ENCODE peak calls at places on chromosomes 6 and 20, in nine cellular contexts. F is bronchial epithelial cell; E is IMR-90; C is NT2/D1; X is Karpas-422; J is naive thymus-derived CD4-positive, alpha-beta T cell; K is HepG2; Z is GM06990; L is left ventricle myocardium inferior. W is an unnamed sample. For H3K36me3, the result is how much of the 10 kb centered on the place peaks cover.

GRCh38 chr6:157346371-157346770 is 23.1 kb upstream of the TMEM242 start:
- DNase-seq in F (no peak), E (no peak), C (no peak), X (no peak), J (no peak), K (no peak), Z (no peak), L (no peak), W (no peak)

GRCh38 chr20:22352019-22352418 is 232.4 kb downstream of the FOXA2 start:
- DNase-seq in F (no peak), E (no peak), C (no peak), X (no peak), J (no peak), K (no peak), Z (no peak), L (no peak), W (no peak)

GRCh38 chr6:70371454-70372105 is 41.7 kb upstream of the FAM135A start:
- DNase-seq in F (peak), E (peak), C (no peak), X (peak), J (no peak), K (peak), Z (peak), L (no peak), W (peak)

GRCh38 chr20:6711950-6712634 is 55.4 kb upstream of the BMP2 start:
- DNase-seq in F (peak), E (no peak), C (no peak), X (no peak), J (no peak), K (no peak), Z (no peak), L (no peak), W (no peak)

GRCh38 chr6:169160855-169161560 is 92.6 kb downstream of the THBS2 start:
- DNase-seq in F (no peak), E (no peak), C (no peak), X (no peak), J (no peak), K (no peak), Z (no peak), L (no peak), W (no peak)

GRCh38 chr20:21303872-21304586 is 898 bp downstream of the XRN2 start:
- DNase-seq in F (no peak), E (peak), C (no peak), X (peak), J (no peak), K (no peak), Z (no peak), L (no peak), W (no peak)

GRCh38 chr6:100078509-100078908 is 84.5 kb upstream of the MCHR2 start:
- DNase-seq in F (peak), E (peak), C (peak), X (peak), J (no peak), K (peak), Z (no peak), L (no peak), W (no peak)

GRCh38 chr20:22711981-22712755 is 127.8 kb upstream of the FOXA2 start:
- DNase-seq in F (no peak), E (no peak), C (no peak), X (no peak), J (no peak), K (no peak), Z (no peak), L (no peak), W (no peak)

GRCh38 chr20:31560900-31561598 is 44.0 kb upstream of the ID1 start:
- DNase-seq in F (peak), E (peak), C (no peak), X (no peak), J (no peak), K (no peak), Z (no peak), L (no peak), W (no peak)

DNA sequence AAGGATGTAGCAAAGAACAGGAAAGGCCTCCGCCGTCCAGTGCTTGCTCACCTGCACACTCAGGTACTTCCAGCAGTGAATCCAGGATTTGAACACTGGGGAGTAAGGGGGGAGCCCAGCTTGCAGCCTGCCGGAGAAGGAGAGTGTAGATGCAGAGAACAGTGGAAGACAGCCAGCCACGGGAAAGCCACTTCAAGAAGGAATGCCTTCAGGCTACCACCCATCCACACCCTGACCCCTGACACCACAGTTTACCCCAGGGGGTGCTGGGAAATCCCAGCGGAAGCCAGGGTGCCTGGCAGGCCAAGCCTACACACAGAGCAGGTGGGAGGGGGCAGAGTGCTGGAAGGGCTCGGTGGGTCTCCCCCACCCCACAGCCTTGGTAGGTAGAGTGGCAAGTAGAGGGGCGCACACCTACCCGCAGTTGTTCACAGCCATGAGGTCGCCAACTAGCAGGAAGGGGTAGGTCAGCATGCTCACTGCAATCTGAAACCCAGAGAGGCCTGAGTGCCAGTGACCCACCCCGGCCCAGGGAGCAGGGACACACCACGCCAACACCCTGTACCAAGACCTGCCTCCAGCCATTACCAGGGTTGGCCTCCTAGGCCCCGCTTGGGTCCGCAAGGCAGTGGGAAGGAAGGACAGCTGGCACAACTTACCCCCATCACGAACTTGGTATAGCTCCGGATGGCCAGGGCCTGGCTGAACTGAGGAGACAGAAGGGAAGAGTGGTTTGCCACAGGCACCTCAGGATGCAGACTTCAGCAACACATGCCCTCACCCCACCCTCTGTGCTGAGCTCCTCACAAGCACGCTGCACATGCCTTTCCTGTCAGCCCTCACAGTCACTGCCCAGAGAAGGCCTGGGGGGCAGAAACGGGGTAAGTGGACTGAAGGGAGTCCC is 15.7 kb downstream of the PI16 start:
- DNase-seq in F (no peak), E (no peak), C (no peak), X (no peak), J (no peak), K (no peak), Z (no peak), L (no peak), W (no peak)
- H3K36me3 ChIP-seq in F (under half), E (half or more), C (half or more), X (half or more), J (under half), K (half or more), Z (under half), L (half or more), W (under half)

GRCh38 chr20:49811825-49812462 is 684 bp upstream of the SLC9A8 start:
- DNase-seq in F (peak), E (peak), C (no peak), X (no peak), J (no peak), K (no peak), Z (no peak), L (no peak), W (no peak)

GRCh38 chr20:49814057-49814675 is 1.5 kb downstream of the SLC9A8 start:
- DNase-seq in F (peak), E (no peak), C (no peak), X (no peak), J (no peak), K (no peak), Z (no peak), L (no peak), W (no peak)

GRCh38 chr20:49810491-49811190 is 2.0 kb upstream of the SLC9A8 start:
- DNase-seq in F (peak), E (no peak), C (no peak), X (no peak), J (no peak), K (no peak), Z (no peak), L (no peak), W (no peak)

GRCh38 chr20:49813305-49813974 is 812 bp downstream of the SLC9A8 start:
- DNase-seq in F (no peak), E (no peak), C (no peak), X (no peak), J (no peak), K (no peak), Z (no peak), L (no peak), W (no peak)

DNA sequence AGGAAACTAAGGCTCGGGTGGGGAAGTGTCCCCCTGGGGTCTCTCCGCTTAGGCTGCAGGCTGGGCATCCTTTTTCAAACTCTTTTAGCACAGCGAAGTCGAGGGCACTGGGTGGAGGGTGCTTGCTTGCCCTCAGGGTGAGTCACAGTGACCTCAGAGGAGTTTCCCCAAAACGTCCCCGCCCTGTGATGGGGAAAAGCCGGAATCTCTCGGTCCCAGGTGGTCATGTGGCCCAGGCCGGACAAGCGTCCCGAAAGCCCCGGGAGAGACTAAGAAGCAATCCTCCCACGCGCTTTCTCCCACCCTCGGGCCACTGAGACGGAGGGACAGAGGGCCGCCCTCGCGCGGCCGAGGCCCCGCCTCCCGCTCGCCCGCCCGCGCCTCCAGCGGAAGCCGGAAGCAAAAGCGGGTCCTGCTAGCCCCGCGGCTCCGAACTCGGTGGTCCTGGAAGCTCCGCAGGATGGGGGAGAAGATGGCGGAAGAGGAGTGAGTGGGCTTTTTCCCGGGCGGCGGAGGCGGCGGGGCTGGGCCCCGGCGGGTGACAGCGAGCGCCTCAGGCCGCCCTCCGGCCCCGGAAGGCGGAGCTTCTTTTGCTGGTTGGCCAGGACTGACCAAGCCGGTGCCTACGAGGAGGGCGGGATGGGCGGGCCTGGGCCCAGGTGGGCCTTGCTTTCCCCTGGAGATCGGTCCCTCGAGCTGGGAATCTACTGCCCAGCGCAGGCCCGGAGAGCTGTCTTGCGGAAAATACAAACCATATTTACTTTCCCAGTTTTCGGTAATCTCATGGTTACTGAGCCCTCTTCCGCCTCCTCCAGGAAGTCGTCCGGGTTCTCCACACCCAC is at the start of gene SLC9A8:
- DNase-seq in F (peak), E (peak), C (peak), X (peak), J (peak), K (peak), Z (peak), L (peak), W (peak)
- H3K36me3 ChIP-seq in F (under half), E (under half), C (under half), X (under half), J (under half), K (under half), Z (under half), L (under half), W (under half)

DNA sequence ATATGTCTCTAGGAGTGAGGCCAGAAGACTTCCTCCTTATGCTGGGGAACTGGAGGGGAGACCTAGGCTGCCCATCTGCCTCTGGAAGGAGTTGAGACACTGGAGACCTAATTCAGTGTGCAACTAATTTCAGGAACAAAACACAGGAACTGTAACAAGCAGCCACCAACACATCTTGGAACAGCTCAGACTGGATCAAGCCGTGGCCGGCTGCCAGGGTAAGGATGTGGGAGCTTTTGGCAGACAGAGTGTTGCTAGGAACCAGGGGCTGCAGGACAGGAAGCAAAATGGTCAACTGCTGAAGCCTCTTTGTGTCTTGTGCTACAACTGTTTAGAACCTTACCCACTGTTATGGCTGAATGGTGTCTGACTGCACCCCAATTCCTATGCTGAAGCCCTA is 16.3 kb upstream of the MAS1 start:
- DNase-seq in F (no peak), E (peak), C (no peak), X (no peak), J (no peak), K (no peak), Z (no peak), L (peak), W (no peak)
- H3K36me3 ChIP-seq in F (under half), E (under half), C (under half), X (under half), J (under half), K (under half), Z (under half), L (under half), W (under half)

DNA sequence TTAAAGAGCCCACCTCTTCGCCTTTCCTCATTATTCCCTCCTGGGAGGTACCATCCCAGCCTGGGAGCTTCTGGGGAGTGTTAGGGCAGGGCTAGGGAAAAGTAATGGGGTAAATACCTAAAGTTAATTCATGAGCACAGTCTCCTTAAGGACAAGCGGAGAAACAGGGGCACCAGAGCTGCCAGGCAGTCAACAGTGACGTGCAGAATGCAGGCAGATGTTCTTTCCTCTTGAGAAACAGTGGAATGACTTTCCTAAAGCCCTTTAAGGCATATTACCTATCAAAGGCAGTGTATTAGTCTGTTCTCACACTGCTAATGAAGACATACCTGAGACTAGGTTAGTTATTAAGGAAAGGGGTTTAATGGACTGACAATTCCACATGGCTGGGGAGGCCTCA is 76.3 kb downstream of the RNF144B start:
- DNase-seq in F (no peak), E (no peak), C (no peak), X (no peak), J (no peak), K (no peak), Z (no peak), L (no peak), W (no peak)
- H3K36me3 ChIP-seq in F (under half), E (under half), C (under half), X (half or more), J (under half), K (under half), Z (under half), L (half or more), W (under half)

GRCh38 chr20:49276201-49276894 is 1.5 kb downstream of the ZNFX1 start:
- DNase-seq in F (peak), E (peak), C (no peak), X (peak), J (no peak), K (no peak), Z (no peak), L (no peak), W (no peak)
- H3K36me3 ChIP-seq in F (under half), E (under half), C (half or more), X (half or more), J (under half), K (under half), Z (under half), L (half or more), W (under half)

DNA sequence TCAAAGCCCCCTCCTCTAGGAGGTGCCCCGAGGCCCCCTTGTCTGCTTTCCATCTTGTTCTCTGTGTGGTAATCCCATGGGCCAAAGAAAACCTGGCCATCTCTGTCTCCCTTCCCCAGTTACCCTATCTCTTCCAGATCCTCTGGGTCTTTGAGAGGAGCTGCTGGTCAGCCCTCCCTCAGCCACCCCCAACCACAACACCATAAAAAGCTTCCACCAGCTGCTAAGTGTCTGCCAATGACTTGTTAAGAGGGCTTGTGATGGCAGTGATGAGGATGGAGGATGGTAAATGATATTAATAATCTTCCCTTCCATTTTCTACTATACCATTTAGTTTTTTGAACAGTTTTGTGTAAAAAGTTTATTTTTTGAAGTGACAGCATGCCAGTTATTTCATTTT is 17.3 kb downstream of the TRIM26 start:
- DNase-seq in F (no peak), E (no peak), C (no peak), X (no peak), J (no peak), K (no peak), Z (no peak), L (no peak), W (no peak)
- H3K36me3 ChIP-seq in F (under half), E (under half), C (half or more), X (under half), J (under half), K (half or more), Z (under half), L (half or more), W (under half)

DNA sequence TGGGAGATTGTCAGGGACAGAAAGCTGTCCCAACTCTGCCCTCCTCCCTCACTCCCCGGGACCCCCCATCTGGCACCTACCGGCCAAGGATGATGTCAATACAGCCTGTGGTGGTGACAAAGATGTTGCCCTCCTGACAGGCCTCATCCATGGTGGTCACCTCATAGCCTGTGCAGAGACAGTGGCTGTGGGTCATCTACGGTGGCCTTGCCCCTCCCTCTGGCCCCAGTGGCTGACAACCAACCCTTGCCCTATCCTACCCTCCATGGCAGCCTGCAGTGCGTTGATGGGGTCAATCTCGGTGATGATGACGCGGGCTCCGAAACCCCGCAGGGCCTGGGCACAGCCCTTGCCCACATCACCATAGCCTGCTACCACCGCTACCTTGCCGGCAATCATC is 12.7 kb downstream of the AHCY start:
- DNase-seq in F (no peak), E (no peak), C (no peak), X (no peak), J (no peak), K (no peak), Z (no peak), L (no peak), W (no peak)
- H3K36me3 ChIP-seq in F (half or more), E (half or more), C (half or more), X (under half), J (under half), K (half or more), Z (under half), L (half or more), W (under half)

W was measured in MM.1S.